ENCODE peak calls at places on chromosomes 3 and 15, in nine cellular contexts. Q is transverse colon, R is A549, W is mammary epithelial cell, M is astrocyte of the spinal cord, D is psoas muscle, E is aorta, J is SK-N-SH, I is IMR-90. K is an unnamed sample.

GRCh38 chr3:101183151-101183550 is 137.2 kb downstream of the IMPG2 start:
- DNase-seq in Q (no peak), R (no peak), W (no peak), M (no peak), D (no peak), E (no peak), J (no peak), I (no peak), K (no peak)

GRCh38 chr3:34140606-34141005 is 342.2 kb downstream of the PDCD6IP start:
- DNase-seq in Q (no peak), R (no peak), W (no peak), M (no peak), D (no peak), E (no peak), J (no peak), I (no peak), K (no peak)

GRCh38 chr3:156150434-156151066 is 30.2 kb downstream of the KCNAB1 start:
- DNase-seq in Q (peak), R (peak), W (peak), M (peak), D (no peak), E (no peak), J (peak), I (peak), K (peak)

GRCh38 chr3:45635475-45636256 is 41.1 kb downstream of the LIMD1 start:
- DNase-seq in Q (no peak), R (peak), W (peak), M (peak), D (no peak), E (no peak), J (no peak), I (peak), K (peak)

GRCh38 chr3:179943097-179943880 is 93.4 kb downstream of the PEX5L start:
- DNase-seq in Q (no peak), R (no peak), W (no peak), M (no peak), D (no peak), E (no peak), J (no peak), I (no peak), K (no peak)

GRCh38 chr15:34084086-34084485 is 17.6 kb downstream of the EMC7 start:
- DNase-seq in Q (peak), R (peak), W (no peak), M (peak), D (peak), E (no peak), J (no peak), I (peak), K (no peak)

GRCh38 chr3:138186803-138187295 is 252 bp upstream of the ARMC8 start:
- DNase-seq in Q (peak), R (peak), W (peak), M (no peak), D (peak), E (peak), J (peak), I (peak), K (peak)

GRCh38 chr3:128192131-128192530 is 38.9 kb downstream of the EEFSEC start:
- DNase-seq in Q (no peak), R (no peak), W (no peak), M (no peak), D (no peak), E (no peak), J (no peak), I (no peak), K (no peak)

GRCh38 chr15:36887214-36888017 is 212.9 kb downstream of the MEIS2 start:
- DNase-seq in Q (no peak), R (no peak), W (no peak), M (no peak), D (no peak), E (peak), J (no peak), I (no peak), K (peak)

GRCh38 chr3:105502333-105502732 is 135.6 kb downstream of the ALCAM start:
- DNase-seq in Q (no peak), R (no peak), W (no peak), M (no peak), D (no peak), E (no peak), J (no peak), I (no peak), K (no peak)

GRCh38 chr3:45034612-45035252 is 8.6 kb downstream of the CLEC3B start:
- DNase-seq in Q (peak), R (no peak), W (no peak), M (no peak), D (peak), E (peak), J (no peak), I (no peak), K (no peak)

GRCh38 chr15:76177491-76178040 is 117.8 kb downstream of the TMEM266 start:
- DNase-seq in Q (no peak), R (peak), W (peak), M (no peak), D (peak), E (peak), J (no peak), I (peak), K (no peak)

GRCh38 chr3:102089904-102090492 is 240.7 kb downstream of the NFKBIZ start:
- DNase-seq in Q (peak), R (peak), W (peak), M (peak), D (no peak), E (no peak), J (no peak), I (peak), K (no peak)

GRCh38 chr3:74390121-74390870 is 224.2 kb downstream of the CNTN3 start:
- DNase-seq in Q (no peak), R (no peak), W (no peak), M (no peak), D (no peak), E (no peak), J (no peak), I (no peak), K (peak)

GRCh38 chr15:73258271-73259108 is 110.3 kb downstream of the HCN4 start:
- DNase-seq in Q (no peak), R (no peak), W (no peak), M (no peak), D (no peak), E (no peak), J (no peak), I (no peak), K (no peak)

GRCh38 chr3:76096836-76097587 is 311.7 kb upstream of the ZNF717 start:
- DNase-seq in Q (no peak), R (no peak), W (no peak), M (peak), D (no peak), E (no peak), J (no peak), I (peak), K (no peak)

GRCh38 chr3:36833160-36833814 is 68.9 kb upstream of the DCLK3 start:
- DNase-seq in Q (no peak), R (no peak), W (no peak), M (no peak), D (no peak), E (no peak), J (no peak), I (no peak), K (peak)

GRCh38 chr15:77335298-77335697 is 84.6 kb downstream of the PEAK1 start:
- DNase-seq in Q (no peak), R (no peak), W (no peak), M (no peak), D (no peak), E (no peak), J (peak), I (peak), K (no peak)

GRCh38 chr3:17065315-17065714 is 180.6 kb downstream of the PLCL2 start:
- DNase-seq in Q (no peak), R (no peak), W (no peak), M (peak), D (no peak), E (no peak), J (no peak), I (no peak), K (no peak)

GRCh38 chr3:66450389-66451022 is 50.3 kb downstream of the LRIG1 start:
- DNase-seq in Q (peak), R (no peak), W (no peak), M (peak), D (peak), E (no peak), J (no peak), I (peak), K (no peak)

GRCh38 chr3:148269816-148270215 is 427.9 kb upstream of the AGTR1 start:
- DNase-seq in Q (no peak), R (no peak), W (peak), M (peak), D (no peak), E (no peak), J (no peak), I (peak), K (no peak)

GRCh38 chr3:64355473-64355872 is 130.2 kb upstream of the PRICKLE2 start:
- DNase-seq in Q (no peak), R (peak), W (peak), M (peak), D (no peak), E (no peak), J (no peak), I (peak), K (peak)

GRCh38 chr15:42084465-42085235 is 9.7 kb downstream of the PLA2G4D start:
- DNase-seq in Q (peak), R (peak), W (peak), M (peak), D (peak), E (peak), J (peak), I (peak), K (peak)

GRCh38 chr3:138593488-138594149 is 441 bp downstream of the CEP70 start:
- DNase-seq in Q (no peak), R (no peak), W (no peak), M (no peak), D (no peak), E (no peak), J (no peak), I (peak), K (peak)

GRCh38 chr15:92570391-92570790 is 85.2 kb downstream of the FAM174B start:
- DNase-seq in Q (no peak), R (no peak), W (no peak), M (no peak), D (no peak), E (no peak), J (no peak), I (no peak), K (no peak)

GRCh38 chr3:55180936-55181535 is 253.2 kb upstream of the LRTM1 start:
- DNase-seq in Q (no peak), R (peak), W (no peak), M (peak), D (no peak), E (no peak), J (peak), I (no peak), K (peak)

GRCh38 chr15:44289352-44289790 is 852 bp downstream of the GOLM2 start:
- DNase-seq in Q (no peak), R (no peak), W (no peak), M (peak), D (no peak), E (no peak), J (no peak), I (no peak), K (peak)

GRCh38 chr15:38129531-38130199 is 123.0 kb upstream of the SPRED1 start:
- DNase-seq in Q (peak), R (no peak), W (peak), M (peak), D (peak), E (peak), J (peak), I (peak), K (no peak)

GRCh38 chr15:68314563-68314962 is 37.0 kb downstream of the FEM1B start:
- DNase-seq in Q (no peak), R (no peak), W (no peak), M (no peak), D (no peak), E (peak), J (peak), I (peak), K (peak)

GRCh38 chr15:68380456-68380855 is 51.5 kb downstream of the ITGA11 start:
- DNase-seq in Q (no peak), R (no peak), W (no peak), M (no peak), D (no peak), E (no peak), J (no peak), I (no peak), K (no peak)

GRCh38 chr3:51559961-51560360 is 21.4 kb downstream of the RAD54L2 start:
- DNase-seq in Q (no peak), R (no peak), W (no peak), M (no peak), D (no peak), E (no peak), J (no peak), I (no peak), K (no peak)

GRCh38 chr3:58414538-58415197 is 19.0 kb downstream of the PDHB start:
- DNase-seq in Q (peak), R (peak), W (peak), M (peak), D (peak), E (no peak), J (peak), I (peak), K (peak)

GRCh38 chr15:76866716-76867321 is 38.3 kb downstream of the SCAPER start:
- DNase-seq in Q (no peak), R (peak), W (peak), M (peak), D (no peak), E (no peak), J (peak), I (peak), K (peak)

GRCh38 chr3:192128922-192129321 is 598.4 kb downstream of the FGF12 start:
- DNase-seq in Q (no peak), R (no peak), W (no peak), M (no peak), D (no peak), E (no peak), J (no peak), I (no peak), K (no peak)

GRCh38 chr15:67521770-67522568 is 1.0 kb downstream of the C15orf61 start:
- DNase-seq in Q (no peak), R (peak), W (peak), M (peak), D (no peak), E (no peak), J (peak), I (peak), K (no peak)

GRCh38 chr3:10738688-10739372 is 77.2 kb upstream of the SLC6A11 start:
- DNase-seq in Q (peak), R (peak), W (peak), M (peak), D (peak), E (peak), J (peak), I (peak), K (peak)

GRCh38 chr3:6528951-6529350 is 332.0 kb upstream of the GRM7 start:
- DNase-seq in Q (no peak), R (no peak), W (no peak), M (no peak), D (no peak), E (no peak), J (no peak), I (no peak), K (no peak)

GRCh38 chr3:151084893-151085226 is 604 bp upstream of the MED12L start:
- DNase-seq in Q (no peak), R (no peak), W (no peak), M (no peak), D (no peak), E (no peak), J (no peak), I (no peak), K (no peak)
- H3K4me3 ChIP-seq in Q (peak), R (peak), W (no peak), M (peak), D (peak), E (peak), J (peak), I (no peak), K (peak)

DNA sequence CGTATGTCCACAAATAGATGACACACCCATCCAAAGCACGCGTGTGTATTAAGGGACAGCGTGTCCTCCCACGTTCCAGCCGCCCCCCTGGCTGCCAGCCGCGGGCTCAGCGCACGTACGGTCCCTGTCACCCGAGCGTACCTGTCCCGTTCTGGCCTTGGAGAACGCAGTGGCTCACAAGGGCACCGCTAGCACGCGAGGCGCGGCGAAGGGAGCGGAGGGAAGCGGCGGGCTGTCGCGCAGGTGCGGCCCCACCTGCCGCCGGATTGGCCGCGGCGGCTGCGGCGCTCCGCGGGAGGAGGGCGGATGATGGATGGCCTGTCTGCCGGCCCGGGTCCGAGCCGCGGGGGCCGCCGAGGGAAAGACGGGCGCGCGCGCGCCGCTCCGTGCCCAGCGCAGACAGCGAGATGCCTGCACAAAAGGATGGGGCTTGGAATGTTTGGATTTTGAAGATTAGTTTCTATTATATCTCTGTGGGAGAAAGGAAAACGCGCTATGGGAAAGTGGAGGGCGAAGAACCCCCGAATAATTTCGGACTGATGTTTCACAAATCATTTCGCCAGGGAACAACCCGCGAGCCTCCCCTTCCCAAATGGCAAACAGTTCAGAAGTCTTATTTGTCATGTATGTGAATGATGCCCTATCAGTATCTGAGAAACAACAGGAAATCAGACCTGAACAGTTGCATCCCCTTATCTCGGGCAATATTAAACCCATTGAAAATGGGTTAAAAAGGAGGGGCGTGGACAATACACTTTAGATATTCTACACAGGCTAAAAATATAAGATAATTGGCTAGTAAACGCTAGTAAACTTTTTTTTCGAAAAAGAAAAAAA is 1003.6 kb upstream of the NR2F2 start:
- DNase-seq in Q (no peak), R (no peak), W (no peak), M (no peak), D (peak), E (peak), J (peak), I (no peak), K (peak)
- H3K4me3 ChIP-seq in Q (peak), R (peak), W (no peak), M (peak), D (peak), E (peak), J (no peak), I (peak), K (peak)

DNA sequence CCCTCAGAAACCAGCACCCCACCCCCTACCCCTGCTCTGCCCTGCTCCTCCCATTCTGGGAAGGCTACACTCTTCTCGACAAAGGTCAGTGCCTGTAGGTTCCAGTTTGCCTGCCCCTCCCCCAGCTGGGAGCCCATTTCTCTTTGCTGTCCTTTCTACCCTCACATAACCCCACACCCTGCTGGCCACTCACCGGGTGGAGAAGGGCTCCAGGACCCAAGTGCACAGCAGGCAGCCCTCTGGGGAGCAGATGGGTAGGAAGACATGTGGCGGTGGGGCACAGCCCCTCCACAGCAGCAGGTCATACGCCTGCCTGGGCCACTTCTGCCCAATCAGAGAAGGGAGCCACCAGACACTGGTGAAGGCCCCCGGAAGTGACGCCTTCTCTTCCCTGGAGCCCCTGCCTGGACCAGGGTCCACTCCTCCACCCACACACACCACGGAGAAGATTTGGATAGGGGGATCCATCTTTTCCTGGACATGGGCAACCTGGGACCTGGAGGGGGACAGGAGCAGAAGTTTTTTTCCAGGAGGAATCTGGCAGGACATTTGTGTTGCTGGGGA is at the start of gene THPO:
- DNase-seq in Q (no peak), R (no peak), W (no peak), M (no peak), D (peak), E (peak), J (no peak), I (no peak), K (peak)
- H3K4me3 ChIP-seq in Q (no peak), R (no peak), W (no peak), M (no peak), D (peak), E (no peak), J (no peak), I (no peak), K (no peak)

GRCh38 chr3:38608086-38608775 is 41.3 kb downstream of the SCN5A start:
- DNase-seq in Q (no peak), R (no peak), W (no peak), M (no peak), D (no peak), E (peak), J (no peak), I (no peak), K (no peak)
- H3K4me3 ChIP-seq in Q (no peak), R (no peak), W (no peak), M (no peak), D (no peak), E (no peak), J (no peak), I (no peak), K (no peak)

GRCh38 chr3:18780941-18781340 is 355.8 kb upstream of the SATB1 start:
- DNase-seq in Q (no peak), R (no peak), W (no peak), M (no peak), D (no peak), E (no peak), J (no peak), I (no peak), K (no peak)
- H3K4me3 ChIP-seq in Q (no peak), R (no peak), W (no peak), M (no peak), D (no peak), E (no peak), J (no peak), I (no peak), K (no peak)

GRCh38 chr3:154428369-154429206 is 1.4 kb downstream of the GPR149 start:
- DNase-seq in Q (no peak), R (no peak), W (no peak), M (no peak), D (no peak), E (peak), J (peak), I (no peak), K (peak)
- H3K4me3 ChIP-seq in Q (no peak), R (peak), W (no peak), M (peak), D (peak), E (no peak), J (peak), I (no peak), K (peak)

DNA sequence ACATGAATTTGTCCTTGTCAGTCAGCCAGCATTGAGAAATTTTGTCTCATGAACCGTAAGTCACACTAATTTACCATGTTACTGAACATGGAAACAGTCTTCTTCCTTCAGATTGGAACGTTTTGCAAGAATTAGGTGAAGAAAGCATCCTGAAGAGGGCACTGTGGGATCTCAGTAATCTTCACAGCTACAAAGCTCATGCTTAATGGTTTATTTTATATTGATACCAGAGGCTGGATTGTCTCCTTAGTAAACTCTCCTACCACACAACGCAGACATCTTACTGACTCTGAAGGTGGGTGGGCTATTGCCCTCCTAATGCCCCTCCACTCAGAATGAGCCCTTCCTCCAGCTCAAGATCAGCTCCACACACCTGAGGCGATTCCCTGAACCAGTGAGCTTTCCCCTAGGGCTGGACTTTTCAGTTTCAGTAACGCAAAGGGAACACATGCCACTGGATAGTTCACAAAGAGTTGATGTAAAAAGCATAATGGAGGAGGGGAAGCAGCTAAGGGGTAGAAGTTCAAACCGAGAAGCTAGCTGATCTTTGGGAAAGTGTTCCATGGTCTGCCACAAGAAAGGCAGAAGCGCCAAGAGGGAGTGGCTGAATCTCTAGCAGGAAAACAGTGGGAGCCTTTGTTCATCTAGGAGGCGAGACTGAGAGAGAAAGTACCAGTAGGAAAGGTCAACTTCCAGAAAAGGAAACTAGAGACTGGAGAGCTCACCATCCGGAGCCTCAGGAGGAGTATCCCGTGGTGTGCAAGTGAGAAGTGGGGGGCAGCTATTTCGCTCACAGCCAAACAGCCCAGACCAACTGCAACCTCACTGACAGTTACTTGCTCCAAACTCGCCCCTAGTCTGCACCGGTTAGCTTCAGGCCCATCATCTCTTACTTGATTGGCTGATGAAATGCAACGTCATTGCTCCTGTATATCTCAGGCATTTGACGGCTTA is at the start of gene SLC9C1:
- DNase-seq in Q (peak), R (peak), W (peak), M (peak), D (no peak), E (no peak), J (peak), I (peak), K (peak)
- H3K4me3 ChIP-seq in Q (peak), R (peak), W (peak), M (peak), D (peak), E (peak), J (no peak), I (peak), K (peak)